ENCODE peak calls at places on chromosomes 11 and 22, in nine cellular contexts. One of them, this sample, is unnamed.

GRCh38 chr11:19905280-19905853 is 192.7 kb downstream of the NAV2 start:
- DNase-seq in cardiac muscle cell: peak
- DNase-seq in AG08395: peak
- DNase-seq in tibial artery: no peak
- DNase-seq in mesothelial cell of epicardium: no peak
- DNase-seq in fibroblast of pulmonary artery: peak
- DNase-seq in stimulated activated CD4-positive, alpha-beta T cell treated with anti-CD3 and anti-CD28 coated beads, Interleukin-1b, Interleukin-23, amount 100 ng/mL, for 1 hour: no peak
- DNase-seq in tibial nerve: no peak
- DNase-seq in lower lobe of right lung: no peak
- DNase-seq in this sample: no peak

GRCh38 chr22:27206747-27207133 is 549.4 kb downstream of the MIAT start:
- DNase-seq in mesothelial cell of epicardium: no peak
- DNase-seq in tibial nerve: no peak
- DNase-seq in AG08395: no peak
- DNase-seq in cardiac muscle cell: no peak
- DNase-seq in tibial artery: no peak
- DNase-seq in fibroblast of pulmonary artery: no peak
- DNase-seq in stimulated activated CD4-positive, alpha-beta T cell treated with anti-CD3 and anti-CD28 coated beads, Interleukin-1b, Interleukin-23, amount 100 ng/mL, for 1 hour: no peak
- DNase-seq in lower lobe of right lung: no peak
- DNase-seq in this sample: no peak

GRCh38 chr22:19691721-19692341 is 22.5 kb upstream of the SEPTIN5 start:
- DNase-seq in tibial nerve: no peak
- DNase-seq in stimulated activated CD4-positive, alpha-beta T cell treated with anti-CD3 and anti-CD28 coated beads, Interleukin-1b, Interleukin-23, amount 100 ng/mL, for 1 hour: no peak
- DNase-seq in mesothelial cell of epicardium: no peak
- DNase-seq in cardiac muscle cell: peak
- DNase-seq in fibroblast of pulmonary artery: peak
- DNase-seq in lower lobe of right lung: no peak
- DNase-seq in AG08395: peak
- DNase-seq in tibial artery: no peak
- DNase-seq in this sample: no peak

GRCh38 chr11:35035894-35036408 is 103.0 kb upstream of the CD44 start:
- DNase-seq in tibial nerve: no peak
- DNase-seq in stimulated activated CD4-positive, alpha-beta T cell treated with anti-CD3 and anti-CD28 coated beads, Interleukin-1b, Interleukin-23, amount 100 ng/mL, for 1 hour: no peak
- DNase-seq in lower lobe of right lung: no peak
- DNase-seq in tibial artery: no peak
- DNase-seq in mesothelial cell of epicardium: no peak
- DNase-seq in AG08395: peak
- DNase-seq in cardiac muscle cell: no peak
- DNase-seq in fibroblast of pulmonary artery: peak
- DNase-seq in this sample: no peak

GRCh38 chr22:29268511-29269229 is 602 bp downstream of the EWSR1 start:
- DNase-seq in fibroblast of pulmonary artery: peak
- DNase-seq in tibial artery: peak
- DNase-seq in tibial nerve: peak
- DNase-seq in stimulated activated CD4-positive, alpha-beta T cell treated with anti-CD3 and anti-CD28 coated beads, Interleukin-1b, Interleukin-23, amount 100 ng/mL, for 1 hour: no peak
- DNase-seq in mesothelial cell of epicardium: no peak
- DNase-seq in lower lobe of right lung: peak
- DNase-seq in cardiac muscle cell: peak
- DNase-seq in AG08395: peak
- DNase-seq in this sample: no peak

GRCh38 chr11:8092587-8093424 is 11.8 kb downstream of the TUB start:
- DNase-seq in fibroblast of pulmonary artery: peak
- DNase-seq in AG08395: peak
- DNase-seq in mesothelial cell of epicardium: no peak
- DNase-seq in lower lobe of right lung: peak
- DNase-seq in tibial nerve: peak
- DNase-seq in stimulated activated CD4-positive, alpha-beta T cell treated with anti-CD3 and anti-CD28 coated beads, Interleukin-1b, Interleukin-23, amount 100 ng/mL, for 1 hour: peak
- DNase-seq in cardiac muscle cell: peak
- DNase-seq in tibial artery: peak
- DNase-seq in this sample: peak

GRCh38 chr11:68457214-68457897 is 3.2 kb upstream of the PPP6R3 start:
- DNase-seq in stimulated activated CD4-positive, alpha-beta T cell treated with anti-CD3 and anti-CD28 coated beads, Interleukin-1b, Interleukin-23, amount 100 ng/mL, for 1 hour: no peak
- DNase-seq in cardiac muscle cell: no peak
- DNase-seq in tibial artery: no peak
- DNase-seq in fibroblast of pulmonary artery: no peak
- DNase-seq in mesothelial cell of epicardium: no peak
- DNase-seq in lower lobe of right lung: no peak
- DNase-seq in AG08395: no peak
- DNase-seq in tibial nerve: no peak
- DNase-seq in this sample: no peak

GRCh38 chr11:112732031-112732430 is 229.2 kb upstream of the NCAM1 start:
- DNase-seq in cardiac muscle cell: no peak
- DNase-seq in tibial nerve: no peak
- DNase-seq in tibial artery: no peak
- DNase-seq in AG08395: no peak
- DNase-seq in fibroblast of pulmonary artery: no peak
- DNase-seq in mesothelial cell of epicardium: no peak
- DNase-seq in lower lobe of right lung: no peak
- DNase-seq in stimulated activated CD4-positive, alpha-beta T cell treated with anti-CD3 and anti-CD28 coated beads, Interleukin-1b, Interleukin-23, amount 100 ng/mL, for 1 hour: no peak
- DNase-seq in this sample: no peak

GRCh38 chr11:128879817-128880216 is 11.3 kb upstream of the KCNJ5 start:
- DNase-seq in mesothelial cell of epicardium: no peak
- DNase-seq in fibroblast of pulmonary artery: no peak
- DNase-seq in stimulated activated CD4-positive, alpha-beta T cell treated with anti-CD3 and anti-CD28 coated beads, Interleukin-1b, Interleukin-23, amount 100 ng/mL, for 1 hour: no peak
- DNase-seq in tibial artery: no peak
- DNase-seq in tibial nerve: no peak
- DNase-seq in cardiac muscle cell: no peak
- DNase-seq in lower lobe of right lung: no peak
- DNase-seq in AG08395: no peak
- DNase-seq in this sample: no peak

GRCh38 chr11:118842369-118842768 is 41.3 kb upstream of the CXCR5 start:
- DNase-seq in lower lobe of right lung: no peak
- DNase-seq in cardiac muscle cell: no peak
- DNase-seq in tibial nerve: no peak
- DNase-seq in AG08395: no peak
- DNase-seq in mesothelial cell of epicardium: no peak
- DNase-seq in fibroblast of pulmonary artery: peak
- DNase-seq in stimulated activated CD4-positive, alpha-beta T cell treated with anti-CD3 and anti-CD28 coated beads, Interleukin-1b, Interleukin-23, amount 100 ng/mL, for 1 hour: no peak
- DNase-seq in tibial artery: no peak
- DNase-seq in this sample: no peak

GRCh38 chr11:72848846-72849466 is 34.7 kb downstream of the ATG16L2 start:
- DNase-seq in cardiac muscle cell: peak
- DNase-seq in AG08395: peak
- DNase-seq in stimulated activated CD4-positive, alpha-beta T cell treated with anti-CD3 and anti-CD28 coated beads, Interleukin-1b, Interleukin-23, amount 100 ng/mL, for 1 hour: no peak
- DNase-seq in mesothelial cell of epicardium: no peak
- DNase-seq in tibial nerve: peak
- DNase-seq in lower lobe of right lung: no peak
- DNase-seq in fibroblast of pulmonary artery: peak
- DNase-seq in tibial artery: no peak
- DNase-seq in this sample: no peak

GRCh38 chr11:41379084-41379483 is 80.4 kb downstream of the LRRC4C start:
- DNase-seq in lower lobe of right lung: no peak
- DNase-seq in AG08395: no peak
- DNase-seq in fibroblast of pulmonary artery: no peak
- DNase-seq in cardiac muscle cell: no peak
- DNase-seq in tibial artery: no peak
- DNase-seq in tibial nerve: no peak
- DNase-seq in stimulated activated CD4-positive, alpha-beta T cell treated with anti-CD3 and anti-CD28 coated beads, Interleukin-1b, Interleukin-23, amount 100 ng/mL, for 1 hour: no peak
- DNase-seq in mesothelial cell of epicardium: no peak
- DNase-seq in this sample: no peak

GRCh38 chr22:28360846-28361424 is 318.7 kb downstream of the TTC28 start:
- DNase-seq in mesothelial cell of epicardium: no peak
- DNase-seq in fibroblast of pulmonary artery: no peak
- DNase-seq in lower lobe of right lung: no peak
- DNase-seq in stimulated activated CD4-positive, alpha-beta T cell treated with anti-CD3 and anti-CD28 coated beads, Interleukin-1b, Interleukin-23, amount 100 ng/mL, for 1 hour: no peak
- DNase-seq in tibial artery: no peak
- DNase-seq in tibial nerve: no peak
- DNase-seq in AG08395: no peak
- DNase-seq in cardiac muscle cell: no peak
- DNase-seq in this sample: no peak

GRCh38 chr11:42625757-42626156 is 686.0 kb upstream of the API5 start:
- DNase-seq in AG08395: no peak
- DNase-seq in lower lobe of right lung: no peak
- DNase-seq in tibial nerve: no peak
- DNase-seq in cardiac muscle cell: no peak
- DNase-seq in stimulated activated CD4-positive, alpha-beta T cell treated with anti-CD3 and anti-CD28 coated beads, Interleukin-1b, Interleukin-23, amount 100 ng/mL, for 1 hour: no peak
- DNase-seq in fibroblast of pulmonary artery: no peak
- DNase-seq in mesothelial cell of epicardium: no peak
- DNase-seq in tibial artery: no peak
- DNase-seq in this sample: no peak

GRCh38 chr11:2525166-2525861 is 80.5 kb downstream of the KCNQ1 start:
- DNase-seq in fibroblast of pulmonary artery: no peak
- DNase-seq in stimulated activated CD4-positive, alpha-beta T cell treated with anti-CD3 and anti-CD28 coated beads, Interleukin-1b, Interleukin-23, amount 100 ng/mL, for 1 hour: no peak
- DNase-seq in lower lobe of right lung: peak
- DNase-seq in cardiac muscle cell: no peak
- DNase-seq in tibial nerve: no peak
- DNase-seq in tibial artery: peak
- DNase-seq in AG08395: no peak
- DNase-seq in mesothelial cell of epicardium: peak
- DNase-seq in this sample: peak

GRCh38 chr22:31229402-31230140 is 17.5 kb downstream of the LIMK2 start:
- DNase-seq in mesothelial cell of epicardium: no peak
- DNase-seq in tibial artery: peak
- DNase-seq in cardiac muscle cell: no peak
- DNase-seq in tibial nerve: no peak
- DNase-seq in stimulated activated CD4-positive, alpha-beta T cell treated with anti-CD3 and anti-CD28 coated beads, Interleukin-1b, Interleukin-23, amount 100 ng/mL, for 1 hour: no peak
- DNase-seq in AG08395: peak
- DNase-seq in fibroblast of pulmonary artery: peak
- DNase-seq in lower lobe of right lung: no peak
- DNase-seq in this sample: peak

GRCh38 chr22:46737976-46738641 is at the start of gene CERK:
- DNase-seq in cardiac muscle cell: peak
- DNase-seq in mesothelial cell of epicardium: peak
- DNase-seq in stimulated activated CD4-positive, alpha-beta T cell treated with anti-CD3 and anti-CD28 coated beads, Interleukin-1b, Interleukin-23, amount 100 ng/mL, for 1 hour: no peak
- DNase-seq in AG08395: peak
- DNase-seq in fibroblast of pulmonary artery: peak
- DNase-seq in tibial artery: peak
- DNase-seq in tibial nerve: peak
- DNase-seq in lower lobe of right lung: peak
- DNase-seq in this sample: peak